ENCODE peak calls at places on chromosomes 13 and 19, in eight cellular contexts. A is heart left ventricle, X is RWPE1, Y is brain microvascular endothelial cell, G is left lung, U is tibial nerve, T is left ventricle myocardium inferior, W is uterus. S is an unnamed sample.

GRCh38 chr19:7863157-7863970 is 10.8 kb downstream of the PRR36 start:
- DNase-seq in T (no peak), G (peak), U (no peak), A (no peak), X (no peak), W (no peak), Y (no peak), S (no peak)

GRCh38 chr13:75788494-75788991 is 152.4 kb downstream of the LMO7 start:
- DNase-seq in Y (peak), G (peak), T (no peak), A (peak), W (no peak), U (no peak), X (no peak), S (no peak)

GRCh38 chr13:27353166-27353583 is 71.2 kb upstream of the GTF3A start:
- DNase-seq in T (no peak), G (no peak), Y (peak), W (no peak), U (no peak), X (no peak), A (no peak), S (no peak)

GRCh38 chr19:54096642-54097106 is 3.9 kb downstream of the OSCAR start:
- DNase-seq in A (no peak), U (peak), Y (no peak), G (peak), T (no peak), W (no peak), X (no peak), S (no peak)

GRCh38 chr13:113835461-113836274 is 28.2 kb downstream of the GAS6 start:
- DNase-seq in Y (no peak), U (no peak), W (no peak), T (peak), A (no peak), X (no peak), G (peak), S (peak)

GRCh38 chr19:1514295-1514661 is 1.5 kb upstream of the ADAMTSL5 start:
- DNase-seq in Y (no peak), T (no peak), U (no peak), G (no peak), A (no peak), W (no peak), X (no peak), S (no peak)

GRCh38 chr19:41577144-41577830 is 1.3 kb downstream of the CEACAM21 start:
- DNase-seq in W (no peak), A (no peak), Y (no peak), G (no peak), U (no peak), T (no peak), X (no peak), S (no peak)

GRCh38 chr19:12956446-12957388 is at the start of gene GADD45GIP1:
- DNase-seq in X (peak), T (peak), Y (peak), A (peak), U (peak), W (peak), G (peak), S (peak)

GRCh38 chr13:113209880-113210421 is 538 bp downstream of the CUL4A start:
- DNase-seq in G (peak), A (peak), Y (peak), T (peak), W (peak), X (peak), U (no peak), S (peak)

GRCh38 chr13:110126391-110126961 is 180.5 kb downstream of the COL4A1 start:
- DNase-seq in U (no peak), Y (peak), T (peak), G (no peak), W (peak), X (peak), A (peak), S (no peak)

GRCh38 chr19:14536926-14537692 is 7.7 kb downstream of the TECR start:
- DNase-seq in U (no peak), X (peak), T (peak), G (peak), A (peak), Y (peak), W (peak), S (no peak)

GRCh38 chr19:35211545-35212230 is 16.9 kb downstream of the FAM187B start:
- DNase-seq in G (no peak), W (peak), Y (no peak), X (no peak), U (peak), T (peak), A (peak), S (no peak)

GRCh38 chr19:32313866-32314265 is 31.5 kb upstream of the ZNF507 start:
- DNase-seq in X (no peak), T (no peak), A (no peak), U (no peak), Y (no peak), W (no peak), G (no peak), S (no peak)

GRCh38 chr13:42836930-42837329 is 55.5 kb downstream of the FAM216B start:
- DNase-seq in T (no peak), A (no peak), U (no peak), Y (peak), W (no peak), G (no peak), X (no peak), S (no peak)

GRCh38 chr19:47190167-47190727 is 40.8 kb downstream of the BBC3 start:
- DNase-seq in A (peak), U (no peak), T (peak), Y (peak), G (peak), X (peak), W (peak), S (peak)

GRCh38 chr19:54462713-54463530 is 656 bp downstream of the LENG9 start:
- DNase-seq in Y (peak), T (peak), A (peak), U (peak), X (no peak), G (peak), W (peak), S (peak)

GRCh38 chr19:50703915-50704548 is 15.6 kb downstream of the SHANK1 start:
- DNase-seq in A (no peak), W (no peak), G (no peak), U (no peak), Y (no peak), X (no peak), T (no peak), S (no peak)

GRCh38 chr13:110018009-110018408 is 231.6 kb upstream of the IRS2 start:
- DNase-seq in A (no peak), Y (no peak), T (no peak), U (no peak), G (no peak), W (no peak), X (no peak), S (no peak)

GRCh38 chr19:45275370-45275971 is 24.4 kb downstream of the MARK4 start:
- DNase-seq in W (no peak), Y (no peak), U (no peak), A (no peak), X (no peak), G (no peak), T (no peak), S (no peak)

GRCh38 chr13:34512811-34513210 is 429.3 kb upstream of the NBEA start:
- DNase-seq in W (no peak), U (no peak), T (no peak), G (no peak), X (no peak), A (no peak), Y (no peak), S (no peak)

GRCh38 chr13:111359237-111359915 is 38.9 kb downstream of the TEX29 start:
- DNase-seq in X (no peak), A (no peak), G (no peak), T (no peak), U (no peak), Y (no peak), W (no peak), S (no peak)

GRCh38 chr19:14661372-14661924 is 13.2 kb downstream of the ADGRE3 start:
- DNase-seq in U (no peak), W (no peak), G (no peak), A (no peak), T (no peak), X (no peak), Y (no peak), S (no peak)

GRCh38 chr13:19984430-19985218 is 26.1 kb downstream of the ZMYM2 start:
- DNase-seq in G (no peak), T (no peak), Y (peak), U (no peak), W (no peak), X (peak), A (no peak), S (no peak)

GRCh38 chr19:55070755-55071502 is 4.7 kb upstream of the EPS8L1 start:
- DNase-seq in A (no peak), Y (peak), T (no peak), W (no peak), U (no peak), X (peak), G (peak), S (no peak)

GRCh38 chr13:46489586-46490023 is 63.4 kb upstream of the LRCH1 start:
- DNase-seq in G (no peak), U (peak), A (no peak), T (no peak), W (no peak), X (no peak), Y (peak), S (no peak)

GRCh38 chr19:35673121-35673804 is 6.9 kb downstream of the UPK1A start:
- DNase-seq in W (no peak), Y (peak), X (peak), A (no peak), G (peak), T (peak), U (no peak), S (no peak)

GRCh38 chr19:49862411-49863253 is 4.7 kb downstream of the PNKP start:
- DNase-seq in A (no peak), T (no peak), G (peak), W (peak), U (no peak), X (no peak), Y (no peak), S (peak)

DNA sequence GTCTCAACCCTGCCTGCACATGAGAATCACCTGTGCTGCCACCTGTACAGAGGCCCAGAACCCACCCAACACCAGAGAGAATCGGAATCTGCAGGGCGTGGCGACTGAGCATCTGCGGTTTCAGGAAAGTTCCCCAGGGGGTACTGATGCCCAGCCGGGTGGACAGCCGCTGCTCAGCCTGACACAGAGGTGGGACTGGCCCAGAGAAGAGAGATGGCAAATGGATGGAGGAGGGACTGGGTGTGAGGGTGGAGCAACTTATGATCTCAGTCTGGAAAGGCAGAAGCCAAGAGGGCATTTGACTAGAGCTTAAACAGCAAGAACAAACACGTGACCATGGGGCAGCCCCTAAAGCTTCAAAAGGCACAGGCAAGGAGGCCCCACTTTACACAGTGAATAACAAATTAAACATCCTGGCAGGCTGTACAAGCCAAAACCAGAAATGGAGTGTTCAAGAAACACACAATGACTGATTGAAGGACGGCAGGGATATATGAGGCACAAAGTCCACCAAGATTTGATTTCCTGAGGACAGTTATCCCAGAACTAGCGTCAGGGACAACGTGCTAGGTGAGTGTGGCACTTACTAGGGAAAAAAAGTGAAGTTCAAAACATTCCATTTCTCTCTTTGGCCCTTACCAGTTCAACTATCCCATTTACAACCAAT is 3.1 kb downstream of the RANBP3 start:
- DNase-seq in W (no peak), Y (no peak), T (no peak), G (no peak), X (no peak), U (no peak), A (no peak), S (no peak)
- TF ChIP-seq CTCF in W (no peak), Y (no peak), T (no peak), G (no peak), X (no peak), U (no peak), A (no peak), S (no peak)

DNA sequence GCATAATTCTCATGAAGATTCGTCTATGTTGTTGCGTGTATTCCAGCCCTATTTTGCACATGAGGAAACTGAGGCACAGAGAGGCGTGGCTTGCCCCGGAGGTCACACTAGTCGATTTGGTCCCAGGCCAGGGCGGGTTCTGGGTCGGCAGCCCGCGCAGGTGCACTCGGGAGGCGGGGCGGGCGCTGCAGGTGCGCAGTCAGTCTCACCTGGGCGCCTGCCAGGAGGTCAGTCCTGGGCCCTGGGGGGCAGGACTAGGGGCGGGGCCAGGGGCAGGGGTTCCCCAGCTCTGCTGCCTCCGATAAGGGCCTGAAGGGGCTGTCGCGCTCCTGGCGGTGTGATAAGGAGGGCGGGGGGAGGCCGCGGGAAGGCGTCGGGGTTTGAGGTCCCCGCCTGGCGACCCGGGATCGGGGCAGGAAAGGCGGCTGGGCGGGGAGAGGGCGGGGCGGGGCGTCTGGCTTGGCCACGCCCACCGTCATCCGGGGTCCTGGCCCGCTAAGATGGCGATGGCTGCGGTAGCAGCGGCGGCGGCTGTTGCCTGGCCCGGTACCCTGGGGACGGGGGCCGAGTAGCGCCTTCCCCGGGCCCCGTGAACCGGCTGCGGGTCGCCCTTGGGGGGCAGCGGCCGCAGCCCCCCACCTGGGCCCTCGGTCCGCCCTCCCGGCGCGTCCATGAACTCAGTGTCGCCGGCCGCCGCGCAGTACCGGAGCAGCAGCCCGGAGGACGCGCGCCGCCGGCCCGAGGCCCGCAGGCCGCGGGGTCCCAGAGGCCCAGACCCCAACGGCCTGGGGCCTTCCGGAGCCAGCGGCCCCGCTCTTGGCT is at the start of gene ATG4D:
- DNase-seq in G (peak), T (peak), A (peak), U (peak), W (peak), Y (peak), X (peak), S (peak)
- H3K27ac ChIP-seq in G (peak), T (peak), A (peak), U (peak), W (peak), Y (peak), X (peak), S (peak)

DNA sequence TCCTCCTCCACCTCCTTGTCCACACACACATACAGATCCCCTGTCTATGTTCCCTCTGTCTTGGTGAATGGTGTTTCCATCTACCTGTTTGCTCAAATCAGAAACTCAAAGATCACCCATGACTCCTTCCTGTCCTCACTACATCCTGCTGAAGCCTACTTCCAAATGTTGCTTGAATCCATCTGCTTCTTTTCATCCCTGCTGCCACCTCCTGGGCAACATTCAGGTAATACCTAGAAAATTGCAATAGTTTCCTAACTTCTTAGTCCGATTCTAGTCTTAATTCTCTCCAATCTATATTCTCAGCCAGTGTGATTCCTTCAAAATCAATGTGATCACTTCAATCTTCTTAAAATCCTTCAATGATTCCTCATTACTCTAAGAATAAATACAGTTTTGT is 155.5 kb upstream of the STARD13 start:
- DNase-seq in X (peak), T (no peak), G (no peak), Y (no peak), U (peak), W (no peak), A (no peak), S (no peak)
- TF ChIP-seq CTCF in X (no peak), T (peak), G (no peak), Y (peak), U (no peak), W (no peak), A (no peak), S (no peak)

GRCh38 chr19:30391554-30392551 is 19.7 kb downstream of the ZNF536 start:
- DNase-seq in X (no peak), W (no peak), U (no peak), A (no peak), G (no peak), Y (no peak), T (no peak), S (no peak)

GRCh38 chr19:30391052-30391451 is 18.9 kb downstream of the ZNF536 start:
- DNase-seq in A (no peak), Y (no peak), X (no peak), W (no peak), G (no peak), U (no peak), T (no peak), S (no peak)

GRCh38 chr19:30394481-30395151 is 22.4 kb downstream of the ZNF536 start:
- DNase-seq in W (no peak), T (no peak), Y (no peak), X (no peak), G (no peak), A (no peak), U (no peak), S (no peak)

GRCh38 chr19:30393729-30394480 is 21.7 kb downstream of the ZNF536 start:
- DNase-seq in A (no peak), U (no peak), W (no peak), T (no peak), Y (no peak), G (no peak), X (no peak), S (no peak)

DNA sequence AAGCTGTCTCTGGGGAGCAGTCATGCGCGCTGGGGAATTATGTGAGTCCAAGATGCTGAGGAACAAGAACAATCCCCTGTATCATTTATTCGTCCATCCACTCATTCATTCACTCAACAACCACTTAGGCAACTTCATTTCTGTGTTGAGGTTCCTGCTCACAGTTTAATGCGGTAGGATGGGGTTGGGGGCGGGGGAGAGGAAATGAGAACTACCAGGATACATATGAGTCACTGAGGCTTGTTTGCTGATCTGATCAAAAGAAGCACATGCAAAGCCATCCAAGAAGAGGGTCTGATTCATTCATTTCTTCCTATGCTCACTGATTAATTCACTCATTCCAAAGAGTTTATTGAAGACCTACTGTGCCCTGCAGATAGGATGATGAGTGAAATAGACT is 20.9 kb downstream of the ZNF536 start:
- DNase-seq in Y (no peak), A (no peak), U (no peak), T (no peak), G (no peak), W (no peak), X (peak), S (no peak)
- H3K27ac ChIP-seq in Y (no peak), A (no peak), U (no peak), T (no peak), G (no peak), W (no peak), X (no peak), S (peak)

DNA sequence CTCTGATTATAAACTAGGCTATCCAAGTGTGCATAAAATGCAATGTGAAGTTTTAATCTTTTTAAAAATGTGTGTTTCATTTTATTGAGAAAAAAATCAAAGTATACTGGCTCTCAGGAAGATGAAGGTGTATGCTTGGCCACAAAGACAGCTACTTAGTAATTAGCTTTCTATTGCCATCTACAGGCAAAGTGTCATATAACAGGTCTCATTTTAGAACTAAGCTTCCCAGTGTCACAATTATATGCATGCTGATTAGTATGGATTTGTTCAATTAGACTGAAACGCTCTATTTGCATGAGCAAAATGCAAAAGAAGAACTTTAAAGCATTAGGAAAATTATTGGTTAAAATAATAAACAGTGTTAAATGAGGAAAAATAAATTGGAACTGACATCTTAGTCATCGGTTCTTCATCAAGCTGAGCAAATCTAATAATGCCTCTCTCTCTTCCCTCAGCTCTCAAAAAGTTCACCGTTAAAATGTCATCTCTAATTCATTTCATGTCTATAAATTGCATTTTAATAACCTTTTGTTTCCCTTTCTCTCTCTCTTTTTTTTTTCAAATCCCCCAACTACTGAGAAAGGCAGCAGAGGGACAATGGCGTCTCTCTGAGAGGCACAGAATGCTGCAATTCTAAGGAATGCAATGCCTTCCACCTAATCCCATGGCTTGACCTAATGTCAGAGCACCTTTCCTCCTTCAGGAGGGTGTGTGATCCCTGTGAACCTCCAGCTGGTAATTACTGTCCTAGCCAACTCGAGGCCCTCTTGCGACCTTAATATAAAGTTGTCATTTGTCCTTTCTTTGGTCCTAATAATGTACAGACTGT is 313.1 kb upstream of the MAB21L1 start:
- DNase-seq in U (no peak), X (peak), A (no peak), W (no peak), Y (peak), G (no peak), T (no peak), S (no peak)
- TF ChIP-seq CTCF in U (peak), X (peak), A (peak), W (peak), Y (peak), G (peak), T (peak), S (peak)

DNA sequence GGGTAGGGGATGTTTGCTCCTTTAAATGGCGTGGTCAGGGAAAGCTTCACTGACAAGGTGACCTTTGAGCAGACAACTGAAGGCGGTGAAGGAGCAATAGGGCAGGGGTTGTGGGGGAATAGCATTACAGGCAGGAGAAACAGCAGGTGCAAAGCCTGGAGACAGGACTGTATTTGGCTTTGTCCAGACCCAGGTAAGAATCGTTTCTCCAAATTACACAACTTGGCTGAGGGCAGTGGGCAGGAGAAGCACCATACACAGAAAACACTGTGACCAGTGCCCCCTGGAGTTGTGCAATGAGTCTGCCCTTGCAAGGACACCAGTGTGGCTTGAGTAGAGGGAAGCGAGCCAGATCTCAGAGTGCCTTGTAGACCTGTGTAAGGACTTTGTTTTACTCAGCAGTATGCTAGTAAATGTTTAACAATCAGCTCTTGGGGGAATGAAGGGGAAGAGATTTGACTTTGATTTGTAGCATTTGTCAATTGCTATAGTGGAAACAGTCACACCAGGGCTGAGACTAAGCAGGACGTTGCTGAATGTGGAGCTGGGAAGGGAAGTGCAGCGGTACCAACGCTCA is 360.0 kb downstream of the DCT start:
- DNase-seq in W (no peak), X (no peak), U (no peak), G (no peak), Y (no peak), T (no peak), A (no peak), S (no peak)
- H3K27ac ChIP-seq in W (no peak), X (no peak), U (no peak), G (no peak), Y (no peak), T (no peak), A (no peak), S (no peak)